ENCODE peak calls at places on chromosomes 13 and 19, in seven cellular contexts. S, Z, E, Q, T, U and V are unnamed samples.

GRCh38 chr19:16037424-16038195 is 38.7 kb upstream of the TPM4 start:
- DNase-seq in U (no peak), Q (no peak), T (no peak), S (no peak), Z (no peak), E (no peak), V (no peak)

GRCh38 chr13:106597190-106597589 is 29.3 kb upstream of the ARGLU1 start:
- DNase-seq in E (no peak), U (no peak), T (no peak), Z (no peak), S (no peak), Q (no peak), V (no peak)

GRCh38 chr19:54478677-54479266 is 5.7 kb upstream of the CDC42EP5 start:
- DNase-seq in Q (peak), E (no peak), S (peak), T (no peak), U (peak), Z (no peak), V (no peak)

GRCh38 chr19:1657632-1658445 is 5.4 kb upstream of the TCF3 start:
- DNase-seq in Q (no peak), Z (no peak), U (no peak), T (no peak), E (no peak), S (no peak), V (no peak)

GRCh38 chr13:101127741-101128353 is 288.5 kb downstream of the NALCN start:
- DNase-seq in E (peak), Q (peak), Z (no peak), T (no peak), U (peak), S (peak), V (no peak)

GRCh38 chr13:76703621-76704020 is 182.6 kb downstream of the KCTD12 start:
- DNase-seq in U (no peak), T (no peak), E (no peak), Z (no peak), S (no peak), Q (no peak), V (no peak)

GRCh38 chr19:21322528-21322927 is 6.7 kb downstream of the ZNF708 start:
- DNase-seq in E (no peak), U (no peak), Q (no peak), T (no peak), Z (no peak), S (no peak), V (no peak)

GRCh38 chr19:12834976-12835757 is 788 bp upstream of the RTBDN start:
- DNase-seq in Q (no peak), Z (no peak), E (no peak), U (peak), T (no peak), S (no peak), V (no peak)

GRCh38 chr13:98507060-98507797 is 69.7 kb downstream of the STK24 start:
- DNase-seq in E (no peak), S (peak), Z (no peak), Q (no peak), T (no peak), U (no peak), V (peak)

GRCh38 chr19:366205-366783 is 21.7 kb upstream of the MIER2 start:
- DNase-seq in Q (no peak), E (no peak), T (no peak), S (no peak), Z (no peak), U (no peak), V (no peak)

GRCh38 chr19:53868091-53868891 is 608 bp downstream of the MYADM start:
- DNase-seq in E (no peak), Q (no peak), Z (no peak), S (peak), T (no peak), U (peak), V (peak)

GRCh38 chr19:34994643-34995471 is 5.3 kb upstream of the GRAMD1A start:
- DNase-seq in E (no peak), Z (no peak), S (no peak), T (no peak), U (no peak), Q (no peak), V (peak)

GRCh38 chr19:12623361-12624031 is 12.8 kb downstream of the ZNF791 start:
- DNase-seq in S (no peak), Z (no peak), E (no peak), Q (no peak), T (no peak), U (no peak), V (no peak)

GRCh38 chr13:74687452-74688180 is 553.4 kb upstream of the KLF12 start:
- DNase-seq in T (no peak), Z (no peak), S (no peak), E (no peak), Q (no peak), U (peak), V (no peak)

GRCh38 chr19:44776402-44777096 is 1.1 kb upstream of the CBLC start:
- DNase-seq in Z (peak), E (no peak), T (no peak), U (no peak), Q (no peak), S (no peak), V (no peak)